ENCODE peak calls at places on chromosomes 5 and 9, in five cellular contexts. One of them, this sample, is unnamed.

GRCh38 chr5:137672001-137672400 is 63.9 kb downstream of the KLHL3 start:
- DNase-seq in mesothelial cell of epicardium: no peak
- DNase-seq in HCT116: no peak
- DNase-seq in amygdala: no peak
- DNase-seq in Calu3: no peak
- DNase-seq in this sample: no peak

GRCh38 chr5:38607930-38608545 is 51.6 kb upstream of the LIFR start:
- DNase-seq in amygdala: no peak
- DNase-seq in mesothelial cell of epicardium: no peak
- DNase-seq in HCT116: no peak
- DNase-seq in Calu3: no peak
- DNase-seq in this sample: no peak

GRCh38 chr5:165460911-165461310 is 1955.5 kb downstream of the MAT2B start:
- DNase-seq in HCT116: no peak
- DNase-seq in amygdala: no peak
- DNase-seq in Calu3: no peak
- DNase-seq in mesothelial cell of epicardium: no peak
- DNase-seq in this sample: no peak

GRCh38 chr5:159814222-159814621 is 102.1 kb upstream of the ADRA1B start:
- DNase-seq in HCT116: no peak
- DNase-seq in amygdala: no peak
- DNase-seq in Calu3: no peak
- DNase-seq in mesothelial cell of epicardium: no peak
- DNase-seq in this sample: no peak

GRCh38 chr5:147669113-147669869 is 113.2 kb downstream of the JAKMIP2 start:
- DNase-seq in Calu3: no peak
- DNase-seq in amygdala: no peak
- DNase-seq in HCT116: no peak
- DNase-seq in mesothelial cell of epicardium: no peak
- DNase-seq in this sample: no peak

GRCh38 chr9:129813661-129814060 is 10.3 kb downstream of the TOR1A start:
- DNase-seq in Calu3: no peak
- DNase-seq in amygdala: no peak
- DNase-seq in HCT116: no peak
- DNase-seq in mesothelial cell of epicardium: no peak
- DNase-seq in this sample: no peak

GRCh38 chr5:157785781-157786180 is 42.3 kb downstream of the LSM11 start:
- DNase-seq in amygdala: no peak
- DNase-seq in Calu3: no peak
- DNase-seq in HCT116: no peak
- DNase-seq in mesothelial cell of epicardium: no peak
- DNase-seq in this sample: no peak

GRCh38 chr9:100587375-100587774 is 9.5 kb downstream of the CAVIN4 start:
- DNase-seq in amygdala: no peak
- DNase-seq in Calu3: peak
- DNase-seq in HCT116: peak
- DNase-seq in mesothelial cell of epicardium: no peak
- DNase-seq in this sample: no peak

GRCh38 chr5:61301820-61302563 is 30.1 kb upstream of the ZSWIM6 start:
- DNase-seq in Calu3: peak
- DNase-seq in mesothelial cell of epicardium: no peak
- DNase-seq in amygdala: no peak
- DNase-seq in HCT116: peak
- DNase-seq in this sample: peak

GRCh38 chr9:36867241-36867640 is 166.8 kb downstream of the PAX5 start:
- DNase-seq in HCT116: no peak
- DNase-seq in Calu3: no peak
- DNase-seq in amygdala: no peak
- DNase-seq in mesothelial cell of epicardium: no peak
- DNase-seq in this sample: no peak

GRCh38 chr5:14958196-14958595 is 86.6 kb upstream of the ANKH start:
- DNase-seq in Calu3: no peak
- DNase-seq in HCT116: no peak
- DNase-seq in amygdala: no peak
- DNase-seq in mesothelial cell of epicardium: no peak
- DNase-seq in this sample: no peak

GRCh38 chr9:98230354-98230753 is 25.1 kb downstream of the TBC1D2 start:
- DNase-seq in amygdala: no peak
- DNase-seq in Calu3: no peak
- DNase-seq in HCT116: no peak
- DNase-seq in mesothelial cell of epicardium: no peak
- DNase-seq in this sample: no peak

GRCh38 chr5:133113331-133114061 is 61.7 kb downstream of the HSPA4 start:
- DNase-seq in mesothelial cell of epicardium: no peak
- DNase-seq in Calu3: no peak
- DNase-seq in HCT116: no peak
- DNase-seq in amygdala: no peak
- DNase-seq in this sample: no peak

GRCh38 chr5:37915078-37915736 is 75.4 kb upstream of the GDNF start:
- DNase-seq in mesothelial cell of epicardium: no peak
- DNase-seq in Calu3: no peak
- DNase-seq in HCT116: no peak
- DNase-seq in amygdala: no peak
- DNase-seq in this sample: no peak

GRCh38 chr5:167730121-167730520 is 561.3 kb upstream of the WWC1 start:
- DNase-seq in HCT116: no peak
- DNase-seq in Calu3: no peak
- DNase-seq in amygdala: no peak
- DNase-seq in mesothelial cell of epicardium: no peak
- DNase-seq in this sample: no peak

GRCh38 chr9:84668204-84669007 is 1.1 kb upstream of the NTRK2 start:
- DNase-seq in HCT116: peak
- DNase-seq in mesothelial cell of epicardium: peak
- DNase-seq in Calu3: peak
- DNase-seq in amygdala: peak
- DNase-seq in this sample: no peak

GRCh38 chr5:132063090-132063911 is 2.8 kb downstream of the IL3 start:
- DNase-seq in amygdala: peak
- DNase-seq in Calu3: peak
- DNase-seq in mesothelial cell of epicardium: peak
- DNase-seq in HCT116: peak
- DNase-seq in this sample: no peak

GRCh38 chr9:94813379-94813778 is 86.9 kb downstream of the AOPEP start:
- DNase-seq in Calu3: no peak
- DNase-seq in amygdala: no peak
- DNase-seq in mesothelial cell of epicardium: no peak
- DNase-seq in HCT116: no peak
- DNase-seq in this sample: no peak